ENCODE peak calls at places on chromosomes 2 and 18, in ten cellular contexts. One of them, this sample, is unnamed.

GRCh38 chr2:158214431-158214830 is 112.8 kb downstream of the UPP2 start:
- DNase-seq in fibroblast of pulmonary artery: peak; percentile 2
- DNase-seq in psoas muscle: no peak
- DNase-seq in glutamatergic neuron: no peak
- DNase-seq in heart right ventricle: no peak
- DNase-seq in adrenal gland: peak; percentile 41
- DNase-seq in GM06990: peak; percentile 28
- DNase-seq in pancreas: no peak
- DNase-seq in foreskin keratinocyte: no peak
- DNase-seq in AG04450: no peak
- DNase-seq in this sample: peak; percentile 24

GRCh38 chr2:158922610-158923009 is 45.8 kb upstream of the TANC1 start:
- DNase-seq in psoas muscle: no peak
- DNase-seq in foreskin keratinocyte: no peak
- DNase-seq in adrenal gland: no peak
- DNase-seq in GM06990: no peak
- DNase-seq in fibroblast of pulmonary artery: peak; percentile 9
- DNase-seq in glutamatergic neuron: no peak
- DNase-seq in pancreas: no peak
- DNase-seq in AG04450: no peak
- DNase-seq in heart right ventricle: no peak
- DNase-seq in this sample: no peak

GRCh38 chr2:179017958-179018357 is 32.0 kb downstream of the CCDC141 start:
- DNase-seq in foreskin keratinocyte: no peak
- DNase-seq in GM06990: no peak
- DNase-seq in fibroblast of pulmonary artery: no peak
- DNase-seq in pancreas: no peak
- DNase-seq in glutamatergic neuron: no peak
- DNase-seq in adrenal gland: no peak
- DNase-seq in heart right ventricle: no peak
- DNase-seq in AG04450: no peak
- DNase-seq in psoas muscle: no peak
- DNase-seq in this sample: no peak

GRCh38 chr2:161992526-161992925 is 81.5 kb downstream of the DPP4 start:
- DNase-seq in foreskin keratinocyte: no peak
- DNase-seq in GM06990: no peak
- DNase-seq in adrenal gland: no peak
- DNase-seq in fibroblast of pulmonary artery: no peak
- DNase-seq in glutamatergic neuron: no peak
- DNase-seq in heart right ventricle: no peak
- DNase-seq in pancreas: no peak
- DNase-seq in psoas muscle: no peak
- DNase-seq in AG04450: no peak
- DNase-seq in this sample: no peak

GRCh38 chr18:24544949-24545348 is 84.5 kb downstream of the HRH4 start:
- DNase-seq in foreskin keratinocyte: no peak
- DNase-seq in AG04450: no peak
- DNase-seq in pancreas: no peak
- DNase-seq in adrenal gland: no peak
- DNase-seq in heart right ventricle: no peak
- DNase-seq in glutamatergic neuron: no peak
- DNase-seq in fibroblast of pulmonary artery: no peak
- DNase-seq in psoas muscle: no peak
- DNase-seq in GM06990: no peak
- DNase-seq in this sample: no peak

GRCh38 chr2:27379840-27380625 is 501 bp downstream of the ZNF513 start:
- DNase-seq in fibroblast of pulmonary artery: peak; percentile 29
- DNase-seq in GM06990: peak; percentile 43
- DNase-seq in pancreas: peak; percentile 66
- DNase-seq in heart right ventricle: peak; percentile 74
- DNase-seq in adrenal gland: peak; percentile 73
- DNase-seq in glutamatergic neuron: peak; percentile 81
- DNase-seq in AG04450: no peak
- DNase-seq in foreskin keratinocyte: no peak
- DNase-seq in psoas muscle: peak; percentile 89
- DNase-seq in this sample: peak; percentile 94

GRCh38 chr2:12099374-12099773 is 352.9 kb downstream of the LPIN1 start:
- DNase-seq in glutamatergic neuron: no peak
- DNase-seq in AG04450: no peak
- DNase-seq in heart right ventricle: no peak
- DNase-seq in GM06990: no peak
- DNase-seq in pancreas: no peak
- DNase-seq in psoas muscle: no peak
- DNase-seq in fibroblast of pulmonary artery: no peak
- DNase-seq in foreskin keratinocyte: no peak
- DNase-seq in adrenal gland: no peak
- DNase-seq in this sample: no peak

GRCh38 chr2:47063159-47063930 is 91.8 kb downstream of the STPG4 start:
- DNase-seq in pancreas: no peak
- DNase-seq in psoas muscle: no peak
- DNase-seq in heart right ventricle: no peak
- DNase-seq in foreskin keratinocyte: no peak
- DNase-seq in AG04450: no peak
- DNase-seq in GM06990: no peak
- DNase-seq in adrenal gland: no peak
- DNase-seq in glutamatergic neuron: no peak
- DNase-seq in fibroblast of pulmonary artery: no peak
- DNase-seq in this sample: no peak

GRCh38 chr2:10847008-10847407 is 34.4 kb upstream of the PDIA6 start:
- DNase-seq in adrenal gland: no peak
- DNase-seq in glutamatergic neuron: no peak
- DNase-seq in GM06990: no peak
- DNase-seq in psoas muscle: peak; percentile 88
- DNase-seq in heart right ventricle: peak; percentile 77
- DNase-seq in pancreas: no peak
- DNase-seq in fibroblast of pulmonary artery: no peak
- DNase-seq in AG04450: no peak
- DNase-seq in foreskin keratinocyte: no peak
- DNase-seq in this sample: no peak

GRCh38 chr18:36249392-36249791 is 48.1 kb upstream of the FHOD3 start:
- DNase-seq in GM06990: no peak
- DNase-seq in foreskin keratinocyte: no peak
- DNase-seq in heart right ventricle: no peak
- DNase-seq in fibroblast of pulmonary artery: no peak
- DNase-seq in AG04450: no peak
- DNase-seq in psoas muscle: no peak
- DNase-seq in adrenal gland: no peak
- DNase-seq in pancreas: no peak
- DNase-seq in glutamatergic neuron: no peak
- DNase-seq in this sample: no peak

GRCh38 chr2:23603156-23603555 is 218.2 kb downstream of the KLHL29 start:
- DNase-seq in foreskin keratinocyte: no peak
- DNase-seq in glutamatergic neuron: no peak
- DNase-seq in pancreas: no peak
- DNase-seq in fibroblast of pulmonary artery: no peak
- DNase-seq in GM06990: no peak
- DNase-seq in heart right ventricle: no peak
- DNase-seq in psoas muscle: no peak
- DNase-seq in adrenal gland: no peak
- DNase-seq in AG04450: no peak
- DNase-seq in this sample: no peak

GRCh38 chr18:44882163-44882881 is 201.6 kb downstream of the SETBP1 start:
- DNase-seq in GM06990: no peak
- DNase-seq in adrenal gland: no peak
- DNase-seq in foreskin keratinocyte: no peak
- DNase-seq in heart right ventricle: peak; percentile 24
- DNase-seq in fibroblast of pulmonary artery: no peak
- DNase-seq in psoas muscle: no peak
- DNase-seq in pancreas: no peak
- DNase-seq in AG04450: no peak
- DNase-seq in glutamatergic neuron: no peak
- DNase-seq in this sample: no peak

GRCh38 chr2:62578837-62579640 is 73.0 kb upstream of the TMEM17 start:
- DNase-seq in heart right ventricle: no peak
- DNase-seq in fibroblast of pulmonary artery: peak; percentile 51
- DNase-seq in adrenal gland: no peak
- DNase-seq in foreskin keratinocyte: peak; percentile 96
- DNase-seq in GM06990: no peak
- DNase-seq in pancreas: no peak
- DNase-seq in AG04450: peak; percentile 33
- DNase-seq in psoas muscle: no peak
- DNase-seq in glutamatergic neuron: no peak
- DNase-seq in this sample: no peak

GRCh38 chr18:74880706-74881289 is 283.1 kb downstream of the ZNF407 start:
- DNase-seq in foreskin keratinocyte: no peak
- DNase-seq in AG04450: no peak
- DNase-seq in psoas muscle: no peak
- DNase-seq in pancreas: no peak
- DNase-seq in GM06990: no peak
- DNase-seq in fibroblast of pulmonary artery: no peak
- DNase-seq in glutamatergic neuron: no peak
- DNase-seq in adrenal gland: no peak
- DNase-seq in heart right ventricle: no peak
- DNase-seq in this sample: no peak

GRCh38 chr18:34913837-34914755 is 127.1 kb upstream of the MAPRE2 start:
- DNase-seq in fibroblast of pulmonary artery: peak; percentile 39
- DNase-seq in adrenal gland: no peak
- DNase-seq in pancreas: no peak
- DNase-seq in GM06990: no peak
- DNase-seq in AG04450: peak; percentile 61
- DNase-seq in foreskin keratinocyte: no peak
- DNase-seq in heart right ventricle: no peak
- DNase-seq in psoas muscle: no peak
- DNase-seq in glutamatergic neuron: no peak
- DNase-seq in this sample: no peak

GRCh38 chr2:63837036-63837594 is 4.6 kb upstream of the UGP2 start:
- DNase-seq in glutamatergic neuron: no peak
- DNase-seq in pancreas: no peak
- DNase-seq in fibroblast of pulmonary artery: no peak
- DNase-seq in AG04450: no peak
- DNase-seq in heart right ventricle: no peak
- DNase-seq in psoas muscle: no peak
- DNase-seq in foreskin keratinocyte: no peak
- DNase-seq in GM06990: no peak
- DNase-seq in adrenal gland: no peak
- DNase-seq in this sample: no peak

GRCh38 chr2:103448416-103448815 is 686.6 kb downstream of the TMEM182 start:
- DNase-seq in foreskin keratinocyte: no peak
- DNase-seq in psoas muscle: no peak
- DNase-seq in GM06990: no peak
- DNase-seq in pancreas: no peak
- DNase-seq in AG04450: no peak
- DNase-seq in adrenal gland: no peak
- DNase-seq in heart right ventricle: no peak
- DNase-seq in glutamatergic neuron: no peak
- DNase-seq in fibroblast of pulmonary artery: no peak
- DNase-seq in this sample: no peak

GRCh38 chr18:7812431-7813063 is 245.4 kb downstream of the PTPRM start:
- DNase-seq in glutamatergic neuron: no peak
- DNase-seq in AG04450: peak; percentile 13
- DNase-seq in adrenal gland: no peak
- DNase-seq in GM06990: no peak
- DNase-seq in pancreas: no peak
- DNase-seq in heart right ventricle: no peak
- DNase-seq in psoas muscle: no peak
- DNase-seq in foreskin keratinocyte: peak; percentile 42
- DNase-seq in fibroblast of pulmonary artery: peak; percentile 76
- DNase-seq in this sample: no peak
- TF ChIP-seq CTCF in glutamatergic neuron: no peak
- TF ChIP-seq CTCF in AG04450: no peak
- TF ChIP-seq CTCF in adrenal gland: no peak
- TF ChIP-seq CTCF in GM06990: no peak
- TF ChIP-seq CTCF in pancreas: no peak
- TF ChIP-seq CTCF in heart right ventricle: no peak
- TF ChIP-seq CTCF in psoas muscle: no peak
- TF ChIP-seq CTCF in foreskin keratinocyte: no peak
- TF ChIP-seq CTCF in fibroblast of pulmonary artery: no peak
- TF ChIP-seq CTCF in this sample: no peak

GRCh38 chr2:196685792-196686191 is 46.3 kb downstream of the CCDC150 start:
- DNase-seq in GM06990: no peak
- DNase-seq in psoas muscle: no peak
- DNase-seq in pancreas: no peak
- DNase-seq in adrenal gland: no peak
- DNase-seq in AG04450: no peak
- DNase-seq in heart right ventricle: no peak
- DNase-seq in glutamatergic neuron: no peak
- DNase-seq in fibroblast of pulmonary artery: no peak
- DNase-seq in foreskin keratinocyte: no peak
- DNase-seq in this sample: no peak
- TF ChIP-seq CTCF in GM06990: no peak
- TF ChIP-seq CTCF in psoas muscle: no peak
- TF ChIP-seq CTCF in pancreas: no peak
- TF ChIP-seq CTCF in adrenal gland: no peak
- TF ChIP-seq CTCF in AG04450: no peak
- TF ChIP-seq CTCF in heart right ventricle: no peak
- TF ChIP-seq CTCF in glutamatergic neuron: no peak
- TF ChIP-seq CTCF in fibroblast of pulmonary artery: no peak
- TF ChIP-seq CTCF in foreskin keratinocyte: no peak
- TF ChIP-seq CTCF in this sample: no peak

GRCh38 chr2:174442546-174443510 is 44.0 kb downstream of the GPR155 start:
- DNase-seq in glutamatergic neuron: no peak
- DNase-seq in fibroblast of pulmonary artery: peak; percentile 85
- DNase-seq in GM06990: no peak
- DNase-seq in heart right ventricle: no peak
- DNase-seq in foreskin keratinocyte: peak; percentile 57
- DNase-seq in psoas muscle: no peak
- DNase-seq in pancreas: no peak
- DNase-seq in AG04450: peak; percentile 64
- DNase-seq in adrenal gland: peak; percentile 31
- DNase-seq in this sample: no peak

GRCh38 chr2:174444761-174445160 is 42.1 kb downstream of the GPR155 start:
- DNase-seq in fibroblast of pulmonary artery: no peak
- DNase-seq in glutamatergic neuron: no peak
- DNase-seq in heart right ventricle: no peak
- DNase-seq in GM06990: no peak
- DNase-seq in psoas muscle: no peak
- DNase-seq in adrenal gland: no peak
- DNase-seq in pancreas: no peak
- DNase-seq in AG04450: no peak
- DNase-seq in foreskin keratinocyte: no peak
- DNase-seq in this sample: no peak

GRCh38 chr2:174449033-174449432 is 37.8 kb downstream of the GPR155 start:
- DNase-seq in glutamatergic neuron: no peak
- DNase-seq in AG04450: no peak
- DNase-seq in psoas muscle: no peak
- DNase-seq in heart right ventricle: no peak
- DNase-seq in fibroblast of pulmonary artery: no peak
- DNase-seq in adrenal gland: no peak
- DNase-seq in GM06990: no peak
- DNase-seq in pancreas: no peak
- DNase-seq in foreskin keratinocyte: no peak
- DNase-seq in this sample: no peak

GRCh38 chr2:174446531-174446930 is 40.3 kb downstream of the GPR155 start:
- DNase-seq in GM06990: no peak
- DNase-seq in pancreas: no peak
- DNase-seq in adrenal gland: no peak
- DNase-seq in glutamatergic neuron: no peak
- DNase-seq in foreskin keratinocyte: no peak
- DNase-seq in fibroblast of pulmonary artery: no peak
- DNase-seq in psoas muscle: no peak
- DNase-seq in AG04450: no peak
- DNase-seq in heart right ventricle: no peak
- DNase-seq in this sample: no peak

GRCh38 chr2:174445248-174445647 is 41.6 kb downstream of the GPR155 start:
- DNase-seq in GM06990: no peak
- DNase-seq in glutamatergic neuron: no peak
- DNase-seq in heart right ventricle: no peak
- DNase-seq in AG04450: no peak
- DNase-seq in foreskin keratinocyte: no peak
- DNase-seq in pancreas: no peak
- DNase-seq in adrenal gland: no peak
- DNase-seq in psoas muscle: no peak
- DNase-seq in fibroblast of pulmonary artery: peak; percentile 41
- DNase-seq in this sample: no peak
- TF ChIP-seq CTCF in GM06990: no peak
- TF ChIP-seq CTCF in glutamatergic neuron: no peak
- TF ChIP-seq CTCF in heart right ventricle: no peak
- TF ChIP-seq CTCF in AG04450: no peak
- TF ChIP-seq CTCF in foreskin keratinocyte: no peak
- TF ChIP-seq CTCF in pancreas: no peak
- TF ChIP-seq CTCF in adrenal gland: no peak
- TF ChIP-seq CTCF in psoas muscle: no peak
- TF ChIP-seq CTCF in fibroblast of pulmonary artery: no peak
- TF ChIP-seq CTCF in this sample: no peak

GRCh38 chr2:232333361-232334135 is 45.0 kb upstream of the ALPP start:
- DNase-seq in psoas muscle: peak; percentile 50
- DNase-seq in GM06990: no peak
- DNase-seq in heart right ventricle: no peak
- DNase-seq in pancreas: no peak
- DNase-seq in adrenal gland: no peak
- DNase-seq in foreskin keratinocyte: peak; percentile 19
- DNase-seq in fibroblast of pulmonary artery: no peak
- DNase-seq in AG04450: no peak
- DNase-seq in glutamatergic neuron: peak; percentile 72
- DNase-seq in this sample: no peak
- TF ChIP-seq CTCF in psoas muscle: no peak
- TF ChIP-seq CTCF in GM06990: peak; percentile 63
- TF ChIP-seq CTCF in heart right ventricle: no peak
- TF ChIP-seq CTCF in pancreas: no peak
- TF ChIP-seq CTCF in adrenal gland: peak; percentile 12
- TF ChIP-seq CTCF in foreskin keratinocyte: peak; percentile 60
- TF ChIP-seq CTCF in fibroblast of pulmonary artery: peak; percentile 53
- TF ChIP-seq CTCF in AG04450: peak; percentile 53
- TF ChIP-seq CTCF in glutamatergic neuron: peak; percentile 51
- TF ChIP-seq CTCF in this sample: no peak

This sample was measured in lower leg skin.